ENCODE peak calls at places on chromosome 15, in six cellular contexts. E, B, K, H, D and M are unnamed samples.
A peak's percentile ranks its signal among the peaks of the same experiment; 100 is the strongest.

GRCh38 chr15:32888221-32888761 is 170.5 kb downstream of the GREM1 start:
- DNase-seq in E (no peak), B (no peak), K (no peak), H (no peak), D (peak; percentile 50), M (no peak)

GRCh38 chr15:48631191-48631770 is 14.2 kb downstream of the FBN1 start:
- DNase-seq in E (no peak), B (no peak), K (no peak), H (no peak), D (peak; percentile 66), M (peak; percentile 52)

GRCh38 chr15:58932791-58933310 is 628 bp downstream of the SLTM start:
- DNase-seq in E (no peak), B (peak; percentile 35), K (no peak), H (no peak), D (peak; percentile 23), M (peak; percentile 25)

GRCh38 chr15:100693451-100693850 is 91.1 kb downstream of the ASB7 start:
- DNase-seq in E (no peak), B (no peak), K (no peak), H (no peak), D (no peak), M (no peak)

GRCh38 chr15:98785408-98785795 is 137.1 kb downstream of the IGF1R start:
- DNase-seq in E (no peak), B (no peak), K (no peak), H (no peak), D (no peak), M (no peak)

GRCh38 chr15:101138913-101139880 is 112.7 kb downstream of the CHSY1 start:
- DNase-seq in E (peak; percentile 77), B (peak; percentile 93), K (no peak), H (no peak), D (no peak), M (no peak)

GRCh38 chr15:48777645-48778337 is 33.1 kb downstream of the CEP152 start:
- DNase-seq in E (no peak), B (peak; percentile 37), K (no peak), H (no peak), D (peak; percentile 31), M (no peak)

GRCh38 chr15:50854594-50855490 is 53.6 kb upstream of the AP4E1 start:
- DNase-seq in E (no peak), B (peak; percentile 69), K (no peak), H (no peak), D (no peak), M (no peak)

GRCh38 chr15:84681822-84682221 is 23.8 kb upstream of the NMB start:
- DNase-seq in E (peak; percentile 94), B (peak; percentile 93), K (no peak), H (no peak), D (no peak), M (peak; percentile 63)

GRCh38 chr15:95431518-95431917 is 899.0 kb upstream of the NR2F2 start:
- DNase-seq in E (no peak), B (no peak), K (no peak), H (no peak), D (no peak), M (no peak)

DNA sequence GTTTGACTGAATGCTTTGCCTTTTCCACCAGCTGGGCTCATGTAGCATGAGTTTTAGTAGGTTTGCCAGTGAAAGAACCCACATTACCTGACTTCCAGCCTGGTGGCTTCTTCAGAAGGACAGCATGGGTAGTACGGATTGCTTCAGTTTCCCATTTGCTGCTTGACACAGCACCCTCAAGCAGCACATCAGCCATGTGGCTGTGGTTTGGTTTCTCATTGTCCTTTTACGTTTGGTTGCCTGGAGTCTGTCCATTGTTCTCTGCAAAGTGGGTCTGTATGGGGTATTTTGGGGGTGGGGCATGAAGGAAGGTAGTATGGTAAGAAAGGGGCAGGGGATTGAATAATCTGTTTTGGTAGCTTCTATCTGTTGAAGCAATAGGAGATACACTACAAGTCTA is 227.2 kb upstream of the ICE2 start:
- DNase-seq in E (no peak), B (no peak), K (no peak), H (no peak), D (no peak), M (no peak)
- TF ChIP-seq CTCF in E (no peak), B (no peak), K (no peak), H (no peak), D (no peak), M (no peak)

GRCh38 chr15:64092075-64092820 is 1.4 kb downstream of the CIAO2A start:
- DNase-seq in E (no peak), B (no peak), K (no peak), H (no peak), D (no peak), M (no peak)
- H3K4me3 ChIP-seq in E (peak overlapping the region; percentile 94), B (peak overlapping the region; percentile 87), K (no peak overlapping the region), H (peak overlapping the region; percentile 92), D (peak overlapping the region; percentile 96), M (peak overlapping the region; percentile 83)

GRCh38 chr15:42921049-42921731 is 612 bp upstream of the TTBK2 start:
- DNase-seq in E (peak; percentile 7), B (peak; percentile 41), K (no peak), H (no peak), D (peak; percentile 25), M (peak; percentile 25)

GRCh38 chr15:42919308-42919707 is 1.3 kb downstream of the TTBK2 start:
- DNase-seq in E (no peak), B (peak; percentile 11), K (no peak), H (no peak), D (peak; percentile 30), M (peak; percentile 6)

GRCh38 chr15:42919794-42920280 is 741 bp downstream of the TTBK2 start:
- DNase-seq in E (peak; percentile 31), B (peak; percentile 41), K (peak; percentile 63), H (no peak), D (peak; percentile 39), M (peak; percentile 50)

GRCh38 chr15:42918047-42918446 is 2.5 kb downstream of the TTBK2 start:
- DNase-seq in E (no peak), B (no peak), K (no peak), H (no peak), D (no peak), M (no peak)

DNA sequence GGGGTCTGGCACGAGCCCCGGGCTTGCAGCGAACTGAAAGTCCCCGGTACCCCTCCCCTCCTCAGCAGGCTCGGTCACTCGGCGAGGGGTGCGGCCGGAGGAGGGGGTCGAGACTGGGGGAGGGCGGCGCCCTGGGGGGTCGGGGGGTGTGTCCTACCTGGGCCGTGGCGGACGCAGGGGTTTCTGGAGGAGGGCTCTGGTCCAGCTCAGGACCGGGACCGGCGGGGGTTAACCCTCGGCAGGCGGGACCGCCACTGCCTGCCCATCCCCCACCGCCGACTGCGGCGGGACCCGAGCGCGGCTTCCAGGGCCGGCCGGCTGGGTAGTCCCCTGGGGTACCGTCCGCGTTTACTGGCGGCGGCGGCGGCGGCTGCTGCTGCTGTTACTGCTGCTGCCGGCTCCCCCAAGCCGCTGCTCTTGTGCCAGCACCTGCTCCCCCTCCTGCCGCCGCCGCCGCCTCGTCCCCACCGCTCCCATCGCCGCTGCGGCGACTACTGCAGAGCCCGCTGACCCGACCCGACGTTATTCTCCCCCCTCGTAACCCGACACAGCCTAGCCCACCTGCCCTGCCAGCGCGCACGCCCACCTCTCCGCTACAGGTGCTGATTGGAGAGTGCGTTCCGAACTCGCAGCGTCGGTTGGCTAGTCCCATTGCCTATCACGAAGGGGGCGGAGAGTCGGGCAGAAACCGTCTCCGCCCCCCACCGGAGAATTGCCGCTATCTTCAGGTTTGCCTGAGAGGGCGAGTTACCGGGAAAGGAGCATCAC is at the start of gene TTBK2:
- DNase-seq in E (peak; percentile 98), B (peak; percentile 99), K (peak; percentile 98), H (peak; percentile 95), D (peak; percentile 99), M (peak; percentile 100)
- TF ChIP-seq CTCF in E (no peak), B (peak; percentile 23), K (no peak), H (no peak), D (peak; percentile 17), M (peak; percentile 20)

DNA sequence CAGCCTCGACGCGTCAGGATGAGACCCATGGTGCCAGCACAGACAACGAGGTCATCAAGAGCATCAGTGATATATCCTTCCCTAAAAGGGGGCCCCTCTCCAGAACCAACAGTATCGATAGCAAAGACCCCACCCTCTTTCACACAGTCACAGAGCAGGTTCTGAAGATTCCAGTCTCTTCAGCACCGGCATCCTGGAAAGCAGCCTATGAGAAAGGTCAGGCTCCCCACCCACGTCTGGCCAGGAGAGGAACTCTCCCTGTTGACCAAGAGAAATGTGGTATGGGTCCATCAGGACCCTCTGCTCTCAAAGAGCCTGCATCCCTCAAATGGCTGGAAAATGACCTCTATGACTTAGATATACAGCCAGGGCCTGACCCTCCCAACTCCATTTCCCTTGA is 11.6 kb downstream of the ANKRD34C start:
- DNase-seq in E (no peak), B (no peak), K (no peak), H (no peak), D (no peak), M (no peak)
- H3K4me3 ChIP-seq in E (no peak overlapping the region), B (no peak overlapping the region), K (no peak overlapping the region), H (no peak overlapping the region), D (no peak overlapping the region), M (no peak overlapping the region)

GRCh38 chr15:52254331-52254730 is 41.3 kb downstream of the MYO5C start:
- DNase-seq in E (no peak), B (no peak), K (no peak), H (no peak), D (no peak), M (peak; percentile 17)
- TF ChIP-seq CTCF in E (peak; percentile 36), B (peak; percentile 10), K (no peak), H (no peak), D (no peak), M (no peak)